ENCODE peak calls at places on chromosome 19, in four cellular contexts. B is ovary, Q is uterus, Z is heart left ventricle. S is an unnamed sample. For H3K4me1, the result is how much of the 10 kb centered on the place peaks cover.

GRCh38 chr19:54475706-54476105 is 2.6 kb upstream of the CDC42EP5 start:
- DNase-seq in B (no peak), Q (no peak), Z (no peak), S (no peak)

GRCh38 chr19:46350029-46350757 is 3.3 kb downstream of the PPP5C start:
- DNase-seq in B (no peak), Q (no peak), Z (no peak), S (no peak)

GRCh38 chr19:17327654-17328516 is 6.8 kb downstream of the ANO8 start:
- DNase-seq in B (peak), Q (peak), Z (no peak), S (no peak)

GRCh38 chr19:22831211-22831610 is 880 bp upstream of the ZNF723 start:
- DNase-seq in B (no peak), Q (no peak), Z (no peak), S (no peak)

GRCh38 chr19:7904074-7905020 is 670 bp downstream of the MAP2K7 start:
- DNase-seq in B (peak), Q (peak), Z (peak), S (no peak)

GRCh38 chr19:19489804-19490204 is 25.5 kb downstream of the TSSK6 start:
- DNase-seq in B (no peak), Q (no peak), Z (peak), S (peak)

GRCh38 chr19:48353682-48354081 is 10.1 kb downstream of the TMEM143 start:
- DNase-seq in B (no peak), Q (no peak), Z (no peak), S (no peak)

GRCh38 chr19:17830567-17831418 is 9.5 kb upstream of the INSL3 start:
- DNase-seq in B (peak), Q (peak), Z (no peak), S (no peak)

GRCh38 chr19:44575116-44575700 is 38.2 kb upstream of the IGSF23 start:
- DNase-seq in B (no peak), Q (no peak), Z (no peak), S (no peak)

GRCh38 chr19:15248648-15249559 is 16.7 kb upstream of the EPHX3 start:
- DNase-seq in B (peak), Q (peak), Z (peak), S (peak)

GRCh38 chr19:16036941-16037340 is 39.4 kb upstream of the TPM4 start:
- DNase-seq in B (no peak), Q (no peak), Z (no peak), S (no peak)

GRCh38 chr19:17103177-17103576 is 27.6 kb downstream of the MYO9B start:
- DNase-seq in B (no peak), Q (no peak), Z (no peak), S (no peak)

GRCh38 chr19:39449116-39449797 is 3.9 kb downstream of the SUPT5H start:
- DNase-seq in B (no peak), Q (no peak), Z (no peak), S (no peak)

GRCh38 chr19:10418281-10419199 is 1.8 kb upstream of the PDE4A start:
- DNase-seq in B (no peak), Q (no peak), Z (no peak), S (no peak)

GRCh38 chr19:34173145-34173956 is 1.0 kb downstream of the LSM14A start:
- DNase-seq in B (peak), Q (peak), Z (no peak), S (peak)

GRCh38 chr19:16244091-16244490 is 46.4 kb downstream of the AP1M1 start:
- DNase-seq in B (no peak), Q (no peak), Z (no peak), S (no peak)

GRCh38 chr19:55080915-55081772 is 5.5 kb downstream of the EPS8L1 start:
- DNase-seq in B (peak), Q (no peak), Z (peak), S (peak)

GRCh38 chr19:17686027-17686511 is 2.1 kb downstream of the UNC13A start:
- DNase-seq in B (no peak), Q (no peak), Z (no peak), S (no peak)

GRCh38 chr19:55372316-55373081 is 2.2 kb upstream of the IL11 start:
- DNase-seq in B (no peak), Q (no peak), Z (no peak), S (no peak)

GRCh38 chr19:29320076-29320475 is 107.1 kb upstream of the UQCRFS1 start:
- DNase-seq in B (no peak), Q (no peak), Z (no peak), S (no peak)

GRCh38 chr19:48842744-48843162 is 6.5 kb upstream of the HSD17B14 start:
- DNase-seq in B (peak), Q (peak), Z (no peak), S (peak)

GRCh38 chr19:43562698-43563241 is 12.6 kb downstream of the XRCC1 start:
- DNase-seq in B (peak), Q (peak), Z (peak), S (peak)

GRCh38 chr19:47723573-47723923 is 10.3 kb downstream of the EHD2 start:
- DNase-seq in B (no peak), Q (peak), Z (peak), S (peak)

GRCh38 chr19:49712397-49712859 is 21.5 kb downstream of the CPT1C start:
- DNase-seq in B (peak), Q (peak), Z (peak), S (peak)

GRCh38 chr19:23810496-23810895 is 51.8 kb upstream of the ZNF681 start:
- DNase-seq in B (no peak), Q (no peak), Z (no peak), S (no peak)

GRCh38 chr19:38303517-38304351 is at the start of gene C19orf33:
- DNase-seq in B (no peak), Q (no peak), Z (no peak), S (no peak)

GRCh38 chr19:18292810-18293641 is 11.6 kb upstream of the JUND start:
- DNase-seq in B (peak), Q (peak), Z (peak), S (peak)

GRCh38 chr19:33797821-33798633 is 1.4 kb downstream of the KCTD15 start:
- DNase-seq in B (peak), Q (peak), Z (peak), S (no peak)

GRCh38 chr19:45251452-45252354 is 632 bp downstream of the MARK4 start:
- DNase-seq in B (peak), Q (no peak), Z (peak), S (no peak)

GRCh38 chr19:7494416-7495098 is 5.7 kb upstream of the PEX11G start:
- DNase-seq in B (peak), Q (no peak), Z (no peak), S (peak)

GRCh38 chr19:39401549-39402416 is 4.9 kb upstream of the ZFP36 start:
- DNase-seq in B (no peak), Q (peak), Z (peak), S (peak)

GRCh38 chr19:16373989-16374388 is 49.4 kb downstream of the KLF2 start:
- DNase-seq in B (no peak), Q (no peak), Z (no peak), S (no peak)

GRCh38 chr19:42313840-42314755 is 989 bp downstream of the TMEM145 start:
- DNase-seq in B (no peak), Q (no peak), Z (no peak), S (no peak)

GRCh38 chr19:43594710-43595604 is 977 bp downstream of the IRGQ start:
- DNase-seq in B (peak), Q (no peak), Z (peak), S (no peak)

DNA sequence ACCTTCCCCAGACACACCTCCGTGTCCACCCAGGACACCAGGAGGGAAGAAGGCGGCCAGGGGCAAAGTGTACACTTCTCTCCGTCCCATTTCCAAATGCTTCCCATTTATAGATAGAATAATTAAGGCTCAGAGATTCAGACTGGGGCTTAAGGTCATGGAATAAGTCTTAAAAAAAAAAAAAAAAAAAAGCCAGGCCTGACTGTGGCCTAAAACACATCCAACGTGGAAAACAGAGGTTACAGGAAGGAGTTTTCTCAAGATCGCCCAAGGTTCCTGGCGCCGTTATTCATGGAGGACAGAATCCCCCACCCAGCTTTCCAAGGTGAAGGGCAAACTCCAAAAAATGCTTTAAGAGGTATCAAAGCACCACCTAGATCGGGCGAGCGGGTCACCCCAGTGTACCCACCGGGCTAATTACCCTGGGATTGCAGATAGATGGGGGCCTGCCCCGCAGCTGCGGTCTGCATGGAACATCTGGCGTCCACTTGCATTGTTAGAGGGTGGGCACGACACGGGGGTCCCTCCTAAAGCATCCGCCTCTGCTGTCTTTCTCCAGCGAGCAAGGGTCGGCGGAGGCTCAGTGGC is 36.1 kb upstream of the NANOS3 start:
- DNase-seq in B (no peak), Q (no peak), Z (no peak), S (no peak)
- H3K4me1 ChIP-seq in B (under half), Q (under half), Z (under half), S (under half)

GRCh38 chr19:51066393-51066792 is 1.5 kb upstream of the KLK13 start:
- DNase-seq in B (no peak), Q (no peak), Z (no peak), S (no peak)
- TF ChIP-seq POLR2A in B (no peak), Q (no peak), Z (no peak), S (no peak)

DNA sequence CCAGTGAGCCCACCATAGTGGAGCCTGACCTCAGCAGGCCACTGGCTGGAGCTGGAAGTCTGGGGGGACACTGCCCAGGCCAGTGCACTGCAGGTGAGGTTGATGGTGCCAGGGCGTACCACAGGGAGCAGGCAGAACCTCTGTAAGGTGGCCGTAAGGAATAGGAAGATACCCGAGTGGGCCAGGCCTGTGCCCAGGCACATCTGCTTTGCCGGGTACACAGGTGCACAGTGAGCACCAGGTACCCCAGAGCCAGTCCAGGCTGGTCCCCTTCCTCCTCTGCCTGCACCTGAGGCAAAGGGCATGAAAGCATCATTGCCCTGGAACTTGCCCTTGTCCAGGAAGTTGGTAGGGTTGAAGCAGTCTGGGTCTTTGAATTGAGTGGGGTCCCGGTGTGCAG is 9.5 kb downstream of the EGLN2 start:
- DNase-seq in B (no peak), Q (no peak), Z (no peak), S (no peak)
- H3K4me1 ChIP-seq in B (under half), Q (under half), Z (half or more), S (half or more)

GRCh38 chr19:4099054-4099764 is 24.7 kb downstream of the MAP2K2 start:
- DNase-seq in B (no peak), Q (no peak), Z (no peak), S (no peak)

GRCh38 chr19:4103073-4103418 is 20.9 kb downstream of the MAP2K2 start:
- DNase-seq in B (no peak), Q (no peak), Z (no peak), S (no peak)

GRCh38 chr19:4100647-4101495 is 23.1 kb downstream of the MAP2K2 start:
- DNase-seq in B (no peak), Q (no peak), Z (no peak), S (no peak)

GRCh38 chr19:4101496-4101770 is 22.5 kb downstream of the MAP2K2 start:
- DNase-seq in B (no peak), Q (no peak), Z (no peak), S (no peak)

GRCh38 chr19:4102339-4103072 is 21.4 kb downstream of the MAP2K2 start:
- DNase-seq in B (no peak), Q (no peak), Z (no peak), S (no peak)
- TF ChIP-seq POLR2A in B (no peak), Q (no peak), Z (no peak), S (no peak)

DNA sequence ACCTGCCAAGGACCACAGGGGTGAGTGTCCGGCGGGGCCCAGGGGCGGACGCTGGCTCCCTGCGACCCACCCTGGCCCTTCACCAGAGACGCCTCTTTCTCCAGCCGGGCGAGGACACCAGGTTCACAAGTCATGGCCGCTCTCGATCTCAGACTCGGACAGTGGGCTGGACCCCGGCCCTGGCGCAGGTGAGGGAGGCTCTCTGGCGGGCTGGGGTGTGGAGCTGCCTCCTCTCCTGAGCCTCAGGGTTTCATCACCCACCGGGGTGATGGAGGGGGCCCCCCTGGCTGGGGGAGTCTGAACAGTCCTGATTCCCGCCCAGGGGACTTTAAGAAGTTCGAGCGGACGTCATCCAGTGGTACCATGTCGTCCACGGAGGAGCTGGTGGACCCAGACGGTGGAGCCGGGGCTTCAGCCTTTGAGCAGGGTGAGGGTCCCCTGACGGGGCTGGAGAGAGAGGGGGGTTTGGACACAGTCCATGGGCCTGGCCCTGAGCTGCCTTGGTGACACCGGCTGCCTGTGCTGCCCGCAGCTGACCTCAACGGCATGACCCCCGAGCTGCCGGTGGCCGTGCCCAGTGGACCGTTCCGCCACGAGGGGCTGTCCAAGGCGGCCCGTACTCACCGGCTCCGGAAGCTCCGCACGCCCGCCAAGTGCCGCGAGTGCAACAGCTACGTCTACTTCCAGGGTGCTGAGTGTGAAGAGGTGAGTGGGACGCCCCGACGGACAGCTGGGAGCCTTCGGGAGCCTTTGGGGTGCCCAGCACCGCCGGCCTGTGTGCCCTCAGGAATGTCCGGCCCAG is 13.6 kb downstream of the ARHGAP45 start:
- DNase-seq in B (peak), Q (no peak), Z (no peak), S (no peak)
- H3K4me1 ChIP-seq in B (under half), Q (under half), Z (under half), S (under half)

GRCh38 chr19:51570962-51571575 is at the start of gene ZNF175:
- DNase-seq in B (peak), Q (peak), Z (peak), S (peak)
- TF ChIP-seq POLR2A in B (no peak), Q (peak), Z (no peak), S (no peak)

GRCh38 chr19:50898018-50898417 is 13.2 kb downstream of the KLK4 start:
- DNase-seq in B (no peak), Q (no peak), Z (no peak), S (no peak)

GRCh38 chr19:50897191-50897607 is 14.0 kb downstream of the KLK4 start:
- DNase-seq in B (no peak), Q (no peak), Z (no peak), S (no peak)

GRCh38 chr19:50897612-50898011 is 13.6 kb downstream of the KLK4 start:
- DNase-seq in B (no peak), Q (no peak), Z (no peak), S (no peak)

GRCh38 chr19:50894478-50895356 is 16.5 kb downstream of the KLK4 start:
- DNase-seq in B (no peak), Q (no peak), Z (no peak), S (no peak)

DNA sequence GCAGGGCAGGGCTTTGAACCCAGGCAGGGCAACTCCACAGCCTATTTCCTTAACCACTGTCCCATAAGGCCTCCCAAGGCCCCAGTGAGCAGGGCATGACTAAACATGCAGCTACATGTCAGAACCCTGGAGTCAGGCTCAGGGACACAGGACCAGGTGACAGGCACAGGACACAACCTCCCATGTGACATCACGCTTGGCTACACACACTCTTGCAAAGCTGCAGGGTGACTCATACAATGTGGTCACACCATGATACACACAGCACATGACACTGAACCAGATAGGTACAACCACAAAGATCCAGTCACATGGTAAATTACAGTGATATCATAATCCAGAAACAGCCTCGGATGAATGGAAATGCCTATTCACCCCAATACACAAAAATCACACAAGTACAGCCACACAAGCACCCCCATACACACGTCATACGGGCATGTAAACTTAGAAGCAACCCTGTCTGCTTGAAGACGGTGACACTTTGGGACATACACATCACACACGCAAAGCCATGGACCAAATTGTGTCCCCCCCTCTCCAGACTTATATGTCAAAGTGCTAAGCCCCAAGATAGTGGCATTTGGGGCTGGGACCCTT is 14.5 kb downstream of the KLK4 start:
- DNase-seq in B (no peak), Q (no peak), Z (no peak), S (no peak)
- H3K4me1 ChIP-seq in B (under half), Q (under half), Z (under half), S (under half)

DNA sequence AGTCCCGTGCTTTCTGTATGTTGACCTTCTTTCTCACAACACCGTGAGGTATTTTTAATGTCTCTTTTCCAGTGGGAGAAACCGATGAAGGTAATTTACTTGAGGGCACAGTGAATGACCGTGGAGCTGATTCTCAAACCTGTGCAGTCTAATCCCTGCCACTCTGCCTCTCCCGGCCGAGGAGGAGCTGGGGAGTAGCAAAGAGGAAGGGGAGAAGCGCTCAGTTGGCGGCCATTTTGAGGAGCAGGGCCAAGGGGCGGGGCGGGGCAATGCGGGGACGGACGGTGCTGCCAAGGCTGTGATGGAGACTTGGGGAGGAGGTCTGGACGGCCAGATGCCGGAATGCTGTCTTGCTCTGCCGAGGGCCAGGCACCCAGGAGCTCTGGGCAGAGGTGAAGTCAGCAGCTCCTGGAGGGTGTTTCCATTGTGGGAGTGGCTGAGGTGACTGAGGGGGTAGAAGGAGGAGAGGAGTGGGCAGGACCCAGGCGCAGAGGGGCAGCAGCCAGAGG is 12.4 kb upstream of the RANBP3 start:
- DNase-seq in B (no peak), Q (no peak), Z (no peak), S (no peak)
- TF ChIP-seq POLR2A in B (no peak), Q (no peak), Z (no peak), S (no peak)

S was measured in gastrocnemius medialis.